ENCODE peak calls at places on chromosome 22, in four cellular contexts. D is neural progenitor cell, G is mesendoderm, M is HCT116. O is an unnamed sample.
A peak's percentile ranks its signal among the peaks of the same experiment; 100 is the strongest.

GRCh38 chr22:44033689-44034088 is 9.6 kb downstream of the PARVB start:
- DNase-seq in D (no peak), G (peak; percentile 25), M (no peak), O (no peak)

GRCh38 chr22:49330421-49331222 is 497.1 kb downstream of the BRD1 start:
- DNase-seq in D (no peak), G (no peak), M (no peak), O (no peak)

GRCh38 chr22:22552630-22553029 is 6.4 kb downstream of the PRAME start:
- DNase-seq in D (peak; percentile 82), G (peak; percentile 55), M (no peak), O (no peak)

GRCh38 chr22:33803371-33803770 is 116.9 kb downstream of the LARGE1 start:
- DNase-seq in D (no peak), G (peak; percentile 38), M (no peak), O (no peak)

GRCh38 chr22:19819209-19819910 is 35.3 kb downstream of the GNB1L start:
- DNase-seq in D (no peak), G (no peak), M (no peak), O (no peak)

GRCh38 chr22:24146190-24146616 is 35.1 kb upstream of the SUSD2 start:
- DNase-seq in D (peak; percentile 26), G (peak; percentile 84), M (no peak), O (peak; percentile 86)

GRCh38 chr22:49663823-49664222 is 163.8 kb downstream of the BRD1 start:
- DNase-seq in D (no peak), G (no peak), M (no peak), O (no peak)

GRCh38 chr22:31829505-31829904 is 75.7 kb downstream of the DEPDC5 start:
- DNase-seq in D (no peak), G (no peak), M (peak; percentile 89), O (no peak)

DNA sequence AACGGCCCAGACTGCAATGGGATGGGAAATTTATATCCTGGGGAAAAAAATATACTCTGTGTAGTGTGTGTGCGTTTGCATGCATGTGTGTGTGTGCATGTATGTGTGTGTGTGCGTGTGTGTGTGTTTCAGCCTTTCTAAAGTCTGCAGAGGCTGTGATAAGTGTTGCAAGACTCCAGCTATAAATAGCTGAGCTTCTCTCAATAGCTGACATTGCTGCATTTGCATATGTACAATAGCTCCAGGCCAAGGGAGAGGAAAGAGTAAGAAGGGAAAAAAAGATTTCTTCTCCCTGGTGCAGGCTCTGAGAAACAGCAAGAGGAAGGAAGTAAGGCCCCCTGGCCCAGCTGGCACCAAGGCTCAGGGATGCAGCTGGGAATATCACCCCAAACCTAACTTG is 483.0 kb downstream of the MN1 start:
- DNase-seq in D (peak; percentile 21), G (peak; percentile 27), M (no peak), O (peak; percentile 99)
- H3K9ac ChIP-seq in D (no peak overlapping the region), G (no peak overlapping the region), M (no peak overlapping the region), O (no peak overlapping the region)

DNA sequence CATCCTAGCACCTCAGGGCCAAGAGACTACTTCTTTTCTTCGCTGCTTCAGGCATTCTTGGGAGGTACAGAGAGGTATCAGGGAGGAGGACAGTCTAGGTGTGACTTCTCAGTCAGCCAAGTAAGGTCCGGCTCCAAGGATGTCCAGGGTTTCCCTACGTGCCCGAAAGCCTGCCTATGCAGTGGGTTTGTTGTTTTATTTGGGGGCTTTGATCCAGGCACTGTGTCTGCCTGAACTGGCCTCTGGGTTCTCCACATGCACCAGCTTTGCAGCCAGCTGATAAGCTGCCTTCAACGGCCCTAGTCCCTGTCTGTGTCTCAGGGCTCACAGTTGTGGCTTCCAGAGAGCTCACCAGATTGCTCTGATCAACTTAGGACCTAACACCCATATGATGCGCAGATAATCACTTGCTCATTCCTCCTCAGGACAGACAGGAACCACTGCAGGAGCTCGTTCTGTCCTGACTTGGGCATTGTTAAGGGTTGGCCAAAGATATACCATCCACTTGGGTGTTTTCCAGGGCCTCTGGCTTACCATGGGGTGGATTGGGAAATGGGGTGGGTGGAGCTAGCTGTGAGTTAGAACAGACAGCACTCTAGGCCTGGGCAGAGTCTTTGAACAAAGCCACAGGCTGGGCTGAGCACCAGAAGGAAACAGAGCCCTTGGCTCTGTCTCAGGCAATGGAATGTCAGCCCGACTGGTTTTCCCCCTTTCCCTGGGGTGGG is 45.5 kb upstream of the CRYBB3 start:
- DNase-seq in D (peak; percentile 51), G (peak; percentile 55), M (no peak), O (no peak)
- H3K9ac ChIP-seq in D (no peak overlapping the region), G (no peak overlapping the region), M (no peak overlapping the region), O (no peak overlapping the region)

GRCh38 chr22:30087611-30088010 is 7.3 kb downstream of the HORMAD2 start:
- DNase-seq in D (no peak), G (no peak), M (no peak), O (no peak)
- H3K9ac ChIP-seq in D (no peak overlapping the region), G (no peak overlapping the region), M (no peak overlapping the region), O (no peak overlapping the region)

GRCh38 chr22:42793848-42794405 is 63.1 kb downstream of the ARFGAP3 start:
- DNase-seq in D (no peak), G (no peak), M (no peak), O (no peak)

GRCh38 chr22:42791721-42792452 is 65.2 kb downstream of the ARFGAP3 start:
- DNase-seq in D (no peak), G (no peak), M (no peak), O (no peak)

GRCh38 chr22:42792909-42793847 is 63.9 kb downstream of the ARFGAP3 start:
- DNase-seq in D (no peak), G (no peak), M (no peak), O (no peak)

GRCh38 chr22:42794551-42795510 is 62.2 kb downstream of the ARFGAP3 start:
- DNase-seq in D (peak; percentile 45), G (peak; percentile 36), M (no peak), O (no peak)

DNA sequence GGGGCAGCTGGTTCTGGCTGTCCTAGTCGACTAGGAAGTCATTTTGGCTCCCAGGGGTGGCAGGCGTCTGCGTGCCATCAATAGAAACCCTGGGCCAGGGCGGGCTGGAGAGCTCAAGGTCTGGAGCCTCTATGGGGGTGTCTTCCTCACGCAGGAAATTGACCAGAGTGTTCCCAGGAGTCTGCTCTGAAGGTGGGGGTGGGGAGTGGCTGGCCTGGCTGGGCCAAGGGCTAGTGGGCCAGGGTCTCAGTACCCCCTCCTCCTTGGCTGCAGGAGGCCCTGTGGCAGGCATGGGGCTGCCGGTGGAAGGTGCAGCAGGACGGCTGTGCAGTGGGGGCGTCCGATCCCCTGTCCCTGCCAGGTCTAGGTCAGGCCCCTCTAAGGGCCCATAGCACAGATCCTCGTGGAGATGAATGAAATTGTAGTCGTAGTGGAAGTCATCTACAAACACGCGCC is 64.6 kb downstream of the ARFGAP3 start:
- DNase-seq in D (no peak), G (no peak), M (no peak), O (no peak)
- H3K9ac ChIP-seq in D (no peak overlapping the region), G (no peak overlapping the region), M (no peak overlapping the region), O (no peak overlapping the region)

DNA sequence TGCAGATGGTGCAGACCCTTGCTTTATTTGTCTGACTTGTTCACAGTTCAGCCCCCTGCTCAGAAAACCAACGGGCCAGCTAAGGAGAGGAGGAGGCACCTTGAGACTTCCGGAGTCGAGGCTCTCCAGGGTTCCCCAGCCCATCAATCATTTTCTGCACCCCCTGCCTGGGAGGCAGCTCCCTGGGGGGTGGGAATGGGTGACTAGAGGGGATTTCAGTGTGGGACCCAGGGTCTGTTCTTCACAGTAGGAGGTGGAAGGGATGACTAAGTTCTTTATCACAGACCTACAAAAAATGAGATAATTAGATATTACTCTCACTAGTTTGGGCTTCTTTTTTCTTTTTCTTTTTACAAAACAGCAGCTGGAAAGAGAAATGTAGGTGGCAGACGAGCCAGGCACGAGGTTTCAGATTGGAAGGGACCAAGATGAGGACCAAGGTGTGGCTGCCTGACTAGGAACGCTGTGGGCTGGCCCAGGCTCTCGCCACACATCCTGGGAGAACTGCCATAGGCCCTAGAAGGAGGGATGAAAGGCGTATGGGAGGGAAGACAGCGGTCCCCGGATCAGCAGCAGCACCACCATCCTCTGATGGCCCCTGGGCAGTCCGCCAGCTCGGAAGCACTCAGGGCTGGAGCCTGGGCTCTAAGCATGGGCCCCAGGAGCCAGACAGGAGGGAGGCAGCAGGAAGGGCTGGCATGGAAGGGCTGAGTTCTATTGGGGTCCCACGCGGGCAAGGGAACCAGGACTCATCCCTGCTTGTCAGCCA is 14.2 kb downstream of the TXN2 start:
- DNase-seq in D (no peak), G (no peak), M (peak; percentile 46), O (no peak)
- H3K9ac ChIP-seq in D (no peak overlapping the region), G (no peak overlapping the region), M (peak overlapping the region; percentile 54), O (no peak overlapping the region)

GRCh38 chr22:40193429-40194421 is 16.0 kb downstream of the TNRC6B start:
- DNase-seq in D (peak; percentile 55), G (peak; percentile 80), M (no peak), O (no peak)

GRCh38 chr22:40199223-40199622 is 21.5 kb downstream of the TNRC6B start:
- DNase-seq in D (no peak), G (no peak), M (no peak), O (no peak)

GRCh38 chr22:40199852-40200251 is 22.1 kb downstream of the TNRC6B start:
- DNase-seq in D (no peak), G (no peak), M (no peak), O (no peak)

GRCh38 chr22:40194656-40195055 is 16.9 kb downstream of the TNRC6B start:
- DNase-seq in D (no peak), G (no peak), M (no peak), O (no peak)

DNA sequence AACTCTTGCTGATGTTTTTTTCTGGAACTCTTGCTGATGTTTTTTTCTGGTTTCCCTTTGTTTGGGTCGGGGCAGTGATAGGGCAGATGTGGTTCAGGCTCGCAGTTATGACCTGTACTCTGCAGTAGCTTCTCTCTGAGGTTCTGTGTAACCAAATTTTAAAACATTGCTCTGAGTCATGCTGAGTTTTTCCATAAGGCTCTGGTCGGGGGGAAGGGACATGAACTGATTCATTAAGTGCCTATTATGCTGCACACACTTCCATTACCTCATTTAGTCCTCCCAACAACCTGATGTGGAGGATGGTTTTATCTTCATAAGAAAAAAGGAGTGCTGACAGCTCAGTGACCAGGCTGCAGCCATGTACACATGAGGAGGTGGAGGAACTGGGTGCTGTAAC is 18.9 kb downstream of the TNRC6B start:
- DNase-seq in D (no peak), G (no peak), M (no peak), O (no peak)
- H3K9ac ChIP-seq in D (no peak overlapping the region), G (no peak overlapping the region), M (no peak overlapping the region), O (no peak overlapping the region)

GRCh38 chr22:37379085-37379484 is 48.2 kb downstream of the ELFN2 start:
- DNase-seq in D (no peak), G (no peak), M (no peak), O (no peak)
- H3K9ac ChIP-seq in D (no peak overlapping the region), G (no peak overlapping the region), M (no peak overlapping the region), O (no peak overlapping the region)

GRCh38 chr22:46042786-46043185 is 65.8 kb upstream of the WNT7B start:
- DNase-seq in D (no peak), G (no peak), M (no peak), O (no peak)
- H3K9ac ChIP-seq in D (no peak overlapping the region), G (no peak overlapping the region), M (no peak overlapping the region), O (no peak overlapping the region)

GRCh38 chr22:46100401-46101105 is 49.8 kb upstream of the PPARA start:
- DNase-seq in D (no peak), G (no peak), M (no peak), O (no peak)
- H3K9ac ChIP-seq in D (no peak overlapping the region), G (no peak overlapping the region), M (no peak overlapping the region), O (no peak overlapping the region)